ENCODE peak calls at places on chromosomes 5 and 9, in four cellular contexts. H is psoas muscle, W is ascending aorta, G is Karpas-422. D is an unnamed sample.

GRCh38 chr9:36485647-36486453 is 85.8 kb upstream of the RNF38 start:
- DNase-seq in G (no peak), W (no peak), H (no peak), D (peak; percentile 69)

GRCh38 chr9:36470891-36471290 is 70.8 kb upstream of the RNF38 start:
- DNase-seq in G (peak; percentile 90), W (no peak), H (peak; percentile 57), D (no peak)

GRCh38 chr5:151612689-151613427 is 21.7 kb upstream of the FAT2 start:
- DNase-seq in G (no peak), W (no peak), H (peak; percentile 30), D (no peak)

GRCh38 chr5:73288803-73289720 is 116.1 kb downstream of the TMEM174 start:
- DNase-seq in H (no peak), G (no peak), W (no peak), D (no peak)

GRCh38 chr9:86563350-86563749 is 209.1 kb upstream of the TUT7 start:
- DNase-seq in H (no peak), G (no peak), W (no peak), D (no peak)

GRCh38 chr5:164013077-164013670 is 507.8 kb downstream of the MAT2B start:
- DNase-seq in W (no peak), H (peak; percentile 8), G (peak; percentile 90), D (peak; percentile 11)

GRCh38 chr9:92328225-92328624 is 2.5 kb downstream of the CENPP start:
- DNase-seq in W (no peak), H (no peak), G (peak; percentile 72), D (peak; percentile 26)

GRCh38 chr5:60517094-60517694 is 182.8 kb downstream of the DEPDC1B start:
- DNase-seq in W (no peak), G (no peak), H (no peak), D (no peak)

GRCh38 chr9:38016375-38017120 is 52.5 kb downstream of the SHB start:
- DNase-seq in G (no peak), H (no peak), W (no peak), D (no peak)

GRCh38 chr9:38068616-38068865 is 486 bp downstream of the SHB start:
- DNase-seq in W (no peak), H (no peak), G (peak; percentile 79), D (no peak)

GRCh38 chr9:137141050-137141810 is 2.3 kb downstream of the GRIN1 start:
- DNase-seq in G (no peak), H (no peak), W (no peak), D (peak; percentile 47)

GRCh38 chr5:36599986-36600779 is 6.2 kb upstream of the SLC1A3 start:
- DNase-seq in G (no peak), H (no peak), W (no peak), D (no peak)

GRCh38 chr9:38417003-38417965 is 7.0 kb downstream of the IGFBPL1 start:
- DNase-seq in H (no peak), W (no peak), G (peak; percentile 85), D (peak; percentile 79)

GRCh38 chr9:116589392-116590354 is 97.4 kb upstream of the TRIM32 start:
- DNase-seq in H (no peak), G (peak; percentile 91), W (no peak), D (peak; percentile 80)

GRCh38 chr9:104854613-104855012 is 73.3 kb downstream of the ABCA1 start:
- DNase-seq in W (no peak), G (no peak), H (no peak), D (no peak)

GRCh38 chr5:57069115-57069835 is 104.6 kb upstream of the GPBP1 start:
- DNase-seq in G (no peak), W (no peak), H (no peak), D (no peak)
- H3K27me3 ChIP-seq in G (peaks cover 3% of the 10 kb centered on the region), W (no peaks in the 10 kb centered on the region), H (no peaks in the 10 kb centered on the region), D (no peaks in the 10 kb centered on the region)

GRCh38 chr9:694499-695154 is 146.9 kb upstream of the DMRT1 start:
- DNase-seq in H (peak; percentile 59), G (no peak), W (peak; percentile 88), D (no peak)
- H3K4me3 ChIP-seq in H (peak overlapping the region; percentile 70), G (no peak overlapping the region), W (peak overlapping the region; percentile 65), D (no peak overlapping the region)

GRCh38 chr5:43134019-43134418 is 13.3 kb downstream of the ZNF131 start:
- DNase-seq in G (no peak), H (no peak), W (no peak), D (no peak)
- H3K36me3 ChIP-seq in G (peaks cover 71% of the 10 kb centered on the region), H (peaks cover 2% of the 10 kb centered on the region), W (peaks cover 41% of the 10 kb centered on the region), D (peaks cover 2% of the 10 kb centered on the region)

GRCh38 chr9:76902395-76902794 is 3.5 kb downstream of the PRUNE2 start:
- DNase-seq in G (no peak), W (no peak), H (no peak), D (no peak)

GRCh38 chr9:76900884-76901440 is 5.0 kb downstream of the PRUNE2 start:
- DNase-seq in W (no peak), G (no peak), H (no peak), D (no peak)

GRCh38 chr9:76904661-76905457 is 1.1 kb downstream of the PRUNE2 start:
- DNase-seq in H (no peak), W (no peak), G (no peak), D (no peak)

GRCh38 chr9:76898786-76899185 is 7.1 kb downstream of the PRUNE2 start:
- DNase-seq in G (no peak), H (no peak), W (no peak), D (no peak)

GRCh38 chr9:76901801-76902200 is 4.1 kb downstream of the PRUNE2 start:
- DNase-seq in W (no peak), H (peak; percentile 20), G (no peak), D (no peak)
- H3K27me3 ChIP-seq in W (no peaks in the 10 kb centered on the region), H (no peaks in the 10 kb centered on the region), G (no peaks in the 10 kb centered on the region), D (peaks cover 16% of the 10 kb centered on the region)

DNA sequence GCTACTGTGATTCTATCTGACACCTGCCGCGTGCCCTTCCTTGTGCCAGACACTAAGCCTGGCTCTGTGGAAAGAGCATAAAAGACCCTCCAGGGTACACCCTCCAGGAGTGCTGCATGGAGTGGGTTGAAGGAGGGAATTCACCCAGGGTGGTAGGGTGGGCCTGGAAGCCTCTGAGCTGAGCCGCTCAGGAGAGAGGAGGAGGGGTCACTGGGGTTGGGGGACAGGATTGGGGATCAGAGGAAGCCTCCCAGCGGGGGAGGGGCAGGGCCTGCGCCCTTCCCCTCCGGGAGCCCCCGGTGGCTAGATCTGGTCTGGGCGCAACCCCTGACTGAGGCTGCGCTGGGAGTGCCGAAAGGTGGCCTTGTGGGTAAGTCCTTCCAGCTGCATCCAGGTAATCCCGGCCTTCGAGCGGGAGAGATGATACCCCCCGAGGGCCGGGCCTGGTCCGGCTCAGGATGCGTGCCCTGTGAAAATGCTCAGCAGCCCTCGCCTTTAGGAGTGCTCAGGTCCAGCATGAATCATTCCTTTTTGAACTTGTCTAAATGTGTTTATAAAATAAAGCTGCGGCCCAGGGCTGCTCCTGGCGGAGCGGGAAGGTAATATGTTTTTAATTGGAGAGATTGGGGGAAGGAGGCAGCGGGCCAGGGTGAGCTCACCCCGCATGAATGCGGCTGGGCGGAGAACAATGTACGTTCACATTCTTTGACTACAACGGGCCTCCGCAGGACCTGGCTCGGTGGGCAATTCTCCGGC is 118.1 kb upstream of the SMIM23 start:
- DNase-seq in W (peak; percentile 89), G (no peak), H (peak; percentile 71), D (peak; percentile 91)
- H3K4me3 ChIP-seq in W (peak overlapping the region; percentile 38), G (no peak overlapping the region), H (no peak overlapping the region), D (no peak overlapping the region)